ENCODE peak calls at places on chromosomes 16 and 17, in nine cellular contexts. U is A673, V is lower lobe of right lung, J is IMR-90, H is OCI-LY7, R is astrocyte of the spinal cord, K is BJ, I is tibial nerve, L is adrenal gland. Z is an unnamed sample.

GRCh38 chr16:86661715-86662114 is 83.4 kb downstream of the FOXL1 start:
- DNase-seq in U (no peak), V (no peak), J (peak), H (no peak), R (peak), K (no peak), I (no peak), L (no peak), Z (peak)

GRCh38 chr17:65307366-65308316 is 170.5 kb downstream of the RGS9 start:
- DNase-seq in U (no peak), V (no peak), J (no peak), H (no peak), R (no peak), K (no peak), I (no peak), L (no peak), Z (no peak)

GRCh38 chr16:1335211-1335971 is 1.9 kb downstream of the BAIAP3 start:
- DNase-seq in U (no peak), V (no peak), J (no peak), H (no peak), R (no peak), K (no peak), I (no peak), L (no peak), Z (no peak)

GRCh38 chr16:21163576-21163975 is 5.1 kb downstream of the LDAF1 start:
- DNase-seq in U (no peak), V (no peak), J (no peak), H (no peak), R (no peak), K (no peak), I (no peak), L (peak), Z (no peak)

GRCh38 chr17:75840779-75841123 is 3.5 kb downstream of the UNC13D start:
- DNase-seq in U (no peak), V (no peak), J (no peak), H (no peak), R (no peak), K (no peak), I (no peak), L (no peak), Z (no peak)

GRCh38 chr16:79707867-79708266 is 107.3 kb upstream of the MAF start:
- DNase-seq in U (no peak), V (no peak), J (no peak), H (no peak), R (no peak), K (no peak), I (no peak), L (peak), Z (peak)

GRCh38 chr16:85296859-85297698 is 184.8 kb upstream of the CIBAR2 start:
- DNase-seq in U (peak), V (peak), J (no peak), H (peak), R (no peak), K (no peak), I (no peak), L (peak), Z (peak)

GRCh38 chr16:81005644-81006471 is 827 bp downstream of the CMC2 start:
- DNase-seq in U (peak), V (no peak), J (peak), H (no peak), R (peak), K (no peak), I (no peak), L (peak), Z (peak)

GRCh38 chr17:67187927-67188326 is 57.1 kb downstream of the HELZ start:
- DNase-seq in U (no peak), V (no peak), J (no peak), H (no peak), R (no peak), K (no peak), I (no peak), L (no peak), Z (no peak)

GRCh38 chr16:52676951-52677350 is 130.0 kb upstream of the TOX3 start:
- DNase-seq in U (no peak), V (no peak), J (no peak), H (no peak), R (no peak), K (no peak), I (no peak), L (no peak), Z (no peak)

GRCh38 chr17:59387351-59388069 is 56.1 kb downstream of the YPEL2 start:
- DNase-seq in U (no peak), V (no peak), J (no peak), H (no peak), R (no peak), K (no peak), I (no peak), L (no peak), Z (no peak)

GRCh38 chr17:5821057-5821456 is 236.7 kb upstream of the NLRP1 start:
- DNase-seq in U (no peak), V (no peak), J (peak), H (no peak), R (peak), K (no peak), I (no peak), L (no peak), Z (no peak)

GRCh38 chr17:79133986-79134385 is 59.4 kb downstream of the ENGASE start:
- DNase-seq in U (no peak), V (no peak), J (no peak), H (no peak), R (no peak), K (no peak), I (no peak), L (no peak), Z (no peak)

GRCh38 chr17:74253036-74253435 is 21.0 kb upstream of the DNAI2 start:
- DNase-seq in U (no peak), V (no peak), J (no peak), H (no peak), R (no peak), K (no peak), I (no peak), L (no peak), Z (no peak)

GRCh38 chr17:4972322-4972721 is 4.7 kb upstream of the SPAG7 start:
- DNase-seq in U (no peak), V (no peak), J (no peak), H (no peak), R (no peak), K (no peak), I (no peak), L (no peak), Z (no peak)

GRCh38 chr17:60145006-60145935 is 4.5 kb upstream of the CA4 start:
- DNase-seq in U (no peak), V (no peak), J (no peak), H (no peak), R (no peak), K (no peak), I (no peak), L (no peak), Z (no peak)

GRCh38 chr16:16122264-16122663 is 101.0 kb downstream of the ABCC6 start:
- DNase-seq in U (no peak), V (no peak), J (no peak), H (no peak), R (no peak), K (no peak), I (no peak), L (no peak), Z (no peak)

GRCh38 chr17:2194778-2195417 is 108.7 kb downstream of the SMG6 start:
- DNase-seq in U (peak), V (no peak), J (no peak), H (no peak), R (no peak), K (no peak), I (no peak), L (no peak), Z (no peak)

GRCh38 chr17:28381141-28381825 is 9.8 kb downstream of the SARM1 start:
- DNase-seq in U (no peak), V (peak), J (no peak), H (no peak), R (no peak), K (no peak), I (no peak), L (no peak), Z (no peak)

GRCh38 chr16:87169509-87169985 is 147.6 kb downstream of the C16orf95 start:
- DNase-seq in U (no peak), V (no peak), J (peak), H (no peak), R (no peak), K (peak), I (no peak), L (no peak), Z (no peak)

GRCh38 chr17:59607817-59608403 is 11.8 kb upstream of the CLTC start:
- DNase-seq in U (peak), V (no peak), J (no peak), H (peak), R (no peak), K (no peak), I (no peak), L (no peak), Z (no peak)

GRCh38 chr17:76537288-76537577 is 276 bp downstream of the CYGB start:
- DNase-seq in U (no peak), V (no peak), J (peak), H (no peak), R (no peak), K (no peak), I (no peak), L (peak), Z (no peak)

GRCh38 chr17:7133424-7133823 is 18.8 kb upstream of the ASGR2 start:
- DNase-seq in U (peak), V (peak), J (no peak), H (peak), R (no peak), K (no peak), I (no peak), L (peak), Z (no peak)

DNA sequence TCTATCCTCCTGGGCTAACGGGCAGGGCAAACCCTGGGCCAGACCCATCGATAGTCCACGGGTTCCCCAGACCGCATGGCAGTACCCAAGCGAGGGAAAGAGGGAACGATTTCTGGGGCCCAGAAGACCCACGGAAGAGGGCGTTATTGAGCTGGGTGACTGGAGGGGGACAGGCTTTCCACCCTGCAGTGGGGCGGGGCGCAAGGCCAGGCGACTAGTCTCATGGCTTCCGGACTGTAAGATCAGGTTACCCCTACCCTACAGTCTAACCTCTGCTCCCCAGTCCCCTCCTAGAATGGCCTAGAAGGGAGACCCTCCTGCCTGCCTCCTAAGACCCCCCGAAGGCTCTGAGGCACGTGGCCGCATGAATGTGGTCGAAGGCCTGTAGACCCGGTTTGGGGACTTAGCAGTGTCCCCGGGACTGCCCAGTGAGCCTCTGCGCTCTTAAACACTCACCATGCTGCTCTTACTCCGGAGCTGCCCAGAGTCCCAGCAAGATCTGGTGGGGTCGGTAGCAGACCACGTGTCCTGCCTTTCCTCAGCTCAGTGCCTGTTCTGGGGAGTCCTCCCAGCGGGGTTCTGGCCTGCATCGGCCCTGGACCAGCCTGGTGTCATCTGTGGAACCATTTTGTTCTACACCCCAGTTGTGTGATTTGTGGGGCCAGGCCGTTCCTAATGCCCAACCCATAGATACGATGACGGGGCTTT is 13.1 kb upstream of the AURKB start:
- DNase-seq in U (peak), V (peak), J (peak), H (peak), R (peak), K (no peak), I (peak), L (peak), Z (peak)
- TF ChIP-seq CTCF in U (peak), V (no peak), J (peak), H (peak), R (peak), K (peak), I (peak), L (no peak), Z (peak)

DNA sequence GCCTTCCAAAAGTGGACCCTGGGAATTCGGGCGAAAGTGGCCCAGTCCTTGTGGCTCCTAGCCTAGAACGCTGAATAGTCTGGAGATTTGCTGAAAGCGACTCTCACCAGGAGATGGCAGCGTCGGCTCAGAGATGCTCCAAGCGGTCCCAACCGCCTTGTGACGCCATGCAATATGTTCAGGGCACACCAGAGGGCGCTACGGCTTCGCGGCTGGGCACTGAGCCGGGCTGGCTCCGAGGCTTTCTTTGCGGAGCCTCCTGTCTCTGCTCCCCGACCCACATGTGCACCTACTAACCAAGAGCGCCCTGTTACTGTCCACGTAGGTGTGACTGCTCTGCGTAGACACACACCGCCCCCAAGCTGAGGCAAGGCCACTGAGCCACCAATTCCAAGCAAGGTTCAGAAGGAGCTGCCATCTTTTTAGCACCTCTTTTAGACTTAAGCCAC is 36.9 kb downstream of the SYCE1L start:
- DNase-seq in U (peak), V (peak), J (peak), H (peak), R (peak), K (no peak), I (peak), L (peak), Z (peak)
- H3K4me3 ChIP-seq in U (no peak), V (no peak), J (no peak), H (no peak), R (peak), K (no peak), I (peak), L (no peak), Z (no peak)

GRCh38 chr16:56849690-56850680 is 15.0 kb upstream of the SLC12A3 start:
- DNase-seq in U (no peak), V (no peak), J (peak), H (no peak), R (peak), K (no peak), I (no peak), L (no peak), Z (peak)

GRCh38 chr16:56848955-56849689 is 15.9 kb upstream of the SLC12A3 start:
- DNase-seq in U (peak), V (no peak), J (peak), H (peak), R (peak), K (no peak), I (no peak), L (peak), Z (peak)

GRCh38 chr16:56852401-56852730 is 12.6 kb upstream of the SLC12A3 start:
- DNase-seq in U (no peak), V (no peak), J (no peak), H (peak), R (no peak), K (no peak), I (no peak), L (no peak), Z (no peak)

GRCh38 chr16:56852968-56853367 is 12.0 kb upstream of the SLC12A3 start:
- DNase-seq in U (no peak), V (no peak), J (no peak), H (no peak), R (no peak), K (no peak), I (no peak), L (no peak), Z (no peak)

DNA sequence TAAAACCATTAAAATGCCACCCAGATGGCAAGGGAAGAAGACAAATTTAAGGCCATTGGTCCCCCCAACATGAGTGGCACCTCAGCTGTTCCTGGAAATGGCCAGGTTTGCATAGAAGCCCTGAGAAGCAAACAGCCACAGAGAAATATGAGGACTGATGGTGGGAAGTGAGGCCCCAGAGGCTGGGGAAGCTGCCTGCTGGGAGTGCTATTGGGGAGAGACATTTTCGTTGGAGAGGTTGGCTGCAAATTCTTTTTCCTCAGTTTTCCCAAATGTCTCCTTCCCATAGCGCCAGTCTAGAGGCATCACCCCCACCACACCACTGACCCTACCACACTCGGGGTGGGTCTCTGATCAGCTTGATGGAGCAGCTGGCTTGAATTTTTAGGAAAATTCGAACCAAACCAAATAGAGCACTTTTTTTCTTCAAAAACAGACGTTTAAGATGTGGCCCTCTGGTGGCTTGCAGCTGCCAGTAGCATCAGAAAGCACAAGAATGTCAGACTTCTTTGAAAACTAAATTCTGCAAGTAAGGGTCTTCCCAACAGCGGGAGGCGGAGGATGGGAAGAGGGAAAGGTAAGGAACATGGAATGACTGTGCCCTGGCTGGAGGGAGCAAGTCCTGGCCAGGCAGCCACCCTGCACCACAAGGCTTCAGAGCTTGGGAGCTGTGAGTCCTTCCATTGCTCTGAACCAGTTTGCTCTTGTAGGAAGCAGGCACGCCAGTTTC is 13.2 kb upstream of the SLC12A3 start:
- DNase-seq in U (peak), V (no peak), J (peak), H (peak), R (peak), K (no peak), I (no peak), L (no peak), Z (peak)
- TF ChIP-seq CTCF in U (peak), V (peak), J (peak), H (peak), R (peak), K (peak), I (no peak), L (peak), Z (peak)

GRCh38 chr17:37741334-37742113 is 3.3 kb downstream of the HNF1B start:
- DNase-seq in U (no peak), V (no peak), J (no peak), H (no peak), R (no peak), K (no peak), I (no peak), L (no peak), Z (no peak)

GRCh38 chr17:37742114-37742761 is 2.6 kb downstream of the HNF1B start:
- DNase-seq in U (peak), V (no peak), J (peak), H (no peak), R (peak), K (no peak), I (no peak), L (no peak), Z (no peak)

GRCh38 chr17:37743875-37744632 is 805 bp downstream of the HNF1B start:
- DNase-seq in U (no peak), V (peak), J (no peak), H (no peak), R (no peak), K (no peak), I (no peak), L (no peak), Z (no peak)

GRCh38 chr17:37743612-37743874 is 1.3 kb downstream of the HNF1B start:
- DNase-seq in U (no peak), V (peak), J (no peak), H (no peak), R (no peak), K (no peak), I (no peak), L (no peak), Z (no peak)

DNA sequence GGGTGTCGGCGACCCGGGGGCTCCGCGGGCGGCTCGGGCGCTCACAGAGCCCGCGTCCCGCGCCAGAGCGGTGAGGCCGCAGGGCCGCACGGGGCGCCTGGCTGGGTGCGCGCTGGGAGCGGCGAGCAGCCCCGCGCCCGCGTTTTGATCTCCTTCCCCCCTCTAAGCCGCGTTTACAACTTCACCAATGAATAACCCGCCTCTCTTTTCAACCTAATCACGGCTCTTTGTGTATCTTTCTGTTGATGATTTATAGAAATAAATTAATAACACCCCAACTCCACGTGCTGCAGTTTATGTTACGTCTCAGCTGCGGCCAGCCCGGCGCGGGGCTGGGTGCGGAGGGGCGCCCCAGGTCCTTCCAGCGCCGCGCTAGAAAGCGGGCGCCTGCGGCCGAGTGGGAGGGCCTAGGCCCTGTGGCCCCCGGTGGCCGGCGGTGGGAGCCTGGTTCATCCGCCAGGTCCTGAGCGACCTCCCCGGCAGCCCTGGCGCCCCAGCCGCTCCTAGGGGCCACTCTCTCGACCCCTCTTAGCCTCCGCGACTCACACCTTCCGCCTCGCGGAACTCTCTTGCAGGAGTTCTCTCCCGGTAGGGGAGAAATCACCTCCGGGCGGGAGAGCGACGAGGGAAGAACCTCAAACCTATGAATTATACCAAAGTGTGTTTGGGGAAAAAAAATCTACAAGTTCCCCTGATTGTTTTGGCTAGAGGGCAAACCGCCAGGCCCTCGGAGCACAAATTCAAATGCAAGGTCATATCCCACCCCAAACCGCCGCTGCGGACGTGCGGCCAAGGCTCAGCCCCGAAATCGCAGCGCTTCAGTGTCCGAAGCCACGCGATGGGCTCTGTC is 1.9 kb downstream of the HNF1B start:
- DNase-seq in U (no peak), V (no peak), J (no peak), H (no peak), R (no peak), K (no peak), I (no peak), L (no peak), Z (no peak)
- H3K4me3 ChIP-seq in U (no peak), V (peak), J (no peak), H (no peak), R (no peak), K (no peak), I (peak), L (peak), Z (no peak)

GRCh38 chr16:69276143-69277115 is 34.7 kb upstream of the VPS4A start:
- DNase-seq in U (peak), V (no peak), J (peak), H (no peak), R (peak), K (peak), I (peak), L (peak), Z (peak)
- TF ChIP-seq CTCF in U (no peak), V (no peak), J (no peak), H (no peak), R (no peak), K (no peak), I (no peak), L (no peak), Z (no peak)

Z was measured in fibroblast of mammary gland.